ENCODE peak calls at places on chromosomes 2 and 18, in ten cellular contexts. R is A549; E is OCI-LY7; U is right cardiac atrium; H is tibial nerve; L is CD8-positive, alpha-beta memory T cell; A is stomach; K is cardiac muscle cell; J is fibroblast of pulmonary artery; I is heart right ventricle. C is an unnamed sample.

GRCh38 chr2:221283896-221284295 is 288.2 kb downstream of the EPHA4 start:
- DNase-seq in K (no peak), L (no peak), J (peak; percentile 7), H (no peak), A (no peak), U (no peak), I (no peak), E (no peak), R (no peak), C (no peak)

GRCh38 chr2:8611246-8611645 is 70.6 kb upstream of the ID2 start:
- DNase-seq in K (no peak), R (no peak), I (no peak), J (no peak), U (no peak), A (no peak), E (no peak), H (no peak), L (no peak), C (no peak)

GRCh38 chr2:22499082-22499844 is 885.7 kb upstream of the KLHL29 start:
- DNase-seq in U (peak; percentile 31), E (no peak), J (no peak), L (no peak), K (peak; percentile 15), H (peak; percentile 40), R (no peak), I (no peak), A (no peak), C (no peak)

GRCh38 chr2:98894331-98895000 is 41.6 kb downstream of the CRACDL start:
- DNase-seq in J (no peak), R (no peak), K (no peak), I (no peak), A (no peak), U (no peak), E (no peak), L (no peak), H (no peak), C (no peak)

GRCh38 chr2:182962641-182963040 is 75.6 kb downstream of the NCKAP1 start:
- DNase-seq in J (no peak), U (no peak), E (no peak), H (no peak), L (no peak), R (no peak), A (no peak), K (no peak), I (no peak), C (no peak)

GRCh38 chr2:86314125-86314524 is 23.3 kb downstream of the REEP1 start:
- DNase-seq in R (no peak), K (no peak), L (no peak), E (no peak), I (no peak), H (no peak), U (no peak), A (peak; percentile 5), J (no peak), C (no peak)

GRCh38 chr18:12976305-12976704 is 14.9 kb upstream of the CEP192 start:
- DNase-seq in L (no peak), E (no peak), U (no peak), H (no peak), I (no peak), R (no peak), A (no peak), K (no peak), J (no peak), C (no peak)

GRCh38 chr2:98757904-98758421 is 27.0 kb upstream of the MGAT4A start:
- DNase-seq in R (peak; percentile 34), U (peak; percentile 80), K (no peak), J (peak; percentile 93), A (peak; percentile 70), H (peak; percentile 74), E (peak; percentile 93), I (peak; percentile 43), L (peak; percentile 78), C (peak; percentile 86)

GRCh38 chr18:23479829-23480505 is 23.3 kb upstream of the RMC1 start:
- DNase-seq in I (no peak), R (no peak), L (no peak), E (peak; percentile 48), J (no peak), A (no peak), H (no peak), K (no peak), U (no peak), C (no peak)
- H3K4me3 ChIP-seq in I (no peak overlapping the region), R (no peak overlapping the region), L (no peak overlapping the region), E (no peak overlapping the region), J (no peak overlapping the region), A (no peak overlapping the region), H (no peak overlapping the region), K (no peak overlapping the region), U (no peak overlapping the region), C (no peak overlapping the region)

GRCh38 chr18:77106331-77106730 is 26.3 kb downstream of the MBP start:
- DNase-seq in R (no peak), K (no peak), H (no peak), U (peak; percentile 39), I (no peak), A (no peak), L (peak; percentile 89), J (peak; percentile 50), E (no peak), C (no peak)

GRCh38 chr18:77108821-77109692 is 23.5 kb downstream of the MBP start:
- DNase-seq in K (no peak), U (peak; percentile 18), R (no peak), H (no peak), A (no peak), J (no peak), L (no peak), E (no peak), I (no peak), C (no peak)

GRCh38 chr18:77107218-77107815 is 25.3 kb downstream of the MBP start:
- DNase-seq in R (no peak), U (peak; percentile 44), E (no peak), J (peak; percentile 57), H (no peak), K (no peak), I (no peak), L (no peak), A (no peak), C (no peak)

GRCh38 chr18:77110400-77110799 is 22.2 kb downstream of the MBP start:
- DNase-seq in L (no peak), E (no peak), H (no peak), A (no peak), I (no peak), U (peak; percentile 28), R (no peak), J (no peak), K (no peak), C (no peak)

DNA sequence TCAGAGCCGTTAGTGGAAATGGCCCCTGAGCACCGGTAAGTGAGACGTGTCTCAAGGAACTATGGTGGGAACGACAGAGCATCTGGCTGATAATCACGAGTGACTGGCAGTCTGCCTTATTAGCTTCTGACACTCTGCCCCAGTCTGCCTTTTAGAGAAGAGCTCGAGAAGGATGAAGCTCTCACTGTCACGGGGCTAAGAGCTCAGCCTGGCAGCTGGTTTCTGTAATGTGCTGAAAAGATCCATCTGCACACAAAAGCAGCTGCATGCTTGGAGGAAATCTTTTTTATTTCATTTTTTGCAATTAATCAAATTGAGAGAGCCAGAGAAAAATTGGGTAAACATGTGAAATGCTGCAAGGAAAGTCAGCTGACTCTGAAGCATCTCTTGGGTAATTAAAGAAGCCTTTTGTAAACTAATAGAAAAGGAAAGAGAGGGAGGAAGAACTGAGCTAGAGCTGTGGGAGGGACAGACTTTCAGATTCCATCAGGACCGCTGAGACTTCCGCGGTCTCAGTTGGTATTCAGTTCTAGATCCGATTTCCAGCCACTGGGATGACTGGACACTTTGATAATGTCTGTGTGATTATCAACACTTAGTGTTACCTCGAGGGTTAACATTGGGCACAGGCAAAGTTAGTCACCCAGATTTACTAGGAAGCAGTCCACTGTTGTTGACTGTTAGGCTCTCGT is 24.4 kb downstream of the MBP start:
- DNase-seq in K (no peak), H (peak; percentile 74), U (peak; percentile 59), E (peak; percentile 29), A (no peak), R (no peak), J (peak; percentile 88), I (no peak), L (no peak), C (peak; percentile 93)
- H3K4me3 ChIP-seq in K (no peak overlapping the region), H (peak overlapping the region; percentile 14), U (no peak overlapping the region), E (peak overlapping the region; percentile 8), A (no peak overlapping the region), R (no peak overlapping the region), J (peak overlapping the region; percentile 12), I (no peak overlapping the region), L (no peak overlapping the region), C (peak overlapping the region; percentile 21)

GRCh38 chr2:240561325-240561971 is 1.3 kb downstream of the DUSP28 start:
- DNase-seq in E (peak; percentile 43), H (no peak), K (no peak), J (peak; percentile 63), U (no peak), L (no peak), I (no peak), A (no peak), R (no peak), C (peak; percentile 59)

GRCh38 chr2:240564571-240565266 is 3.6 kb upstream of the RNPEPL1 start:
- DNase-seq in A (no peak), H (no peak), E (peak; percentile 43), R (no peak), K (no peak), L (peak; percentile 25), J (peak; percentile 57), I (no peak), U (peak; percentile 51), C (no peak)

GRCh38 chr2:240566203-240567136 is 1.8 kb upstream of the RNPEPL1 start:
- DNase-seq in K (peak; percentile 92), U (peak; percentile 98), E (peak; percentile 90), R (no peak), I (peak; percentile 95), A (peak; percentile 97), H (peak; percentile 88), J (peak; percentile 84), L (peak; percentile 91), C (peak; percentile 94)

GRCh38 chr2:240565267-240566202 is 2.7 kb upstream of the RNPEPL1 start:
- DNase-seq in A (peak; percentile 91), I (peak; percentile 80), L (peak; percentile 86), E (peak; percentile 80), H (no peak), J (peak; percentile 67), R (peak; percentile 60), K (peak; percentile 31), U (peak; percentile 92), C (peak; percentile 50)

DNA sequence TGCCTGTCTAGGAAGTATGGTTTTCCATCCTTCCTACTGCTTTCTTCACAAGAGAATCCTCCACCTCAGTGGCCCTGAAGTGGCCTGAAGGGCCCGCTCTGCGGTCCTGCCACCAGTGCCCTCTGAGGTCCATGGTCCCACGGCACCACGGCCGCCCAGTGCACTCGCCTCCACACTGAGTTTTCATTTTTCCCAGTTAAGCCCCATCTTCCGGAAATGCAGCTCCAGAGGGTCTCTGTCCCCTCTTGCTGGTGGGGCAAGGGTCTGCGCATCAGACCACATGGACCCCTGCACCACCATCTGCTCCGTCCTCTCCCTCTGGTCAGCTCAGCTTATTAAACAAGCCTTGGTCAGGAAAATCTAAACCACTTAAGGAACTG is 4.0 kb downstream of the DUSP28 start:
- DNase-seq in A (no peak), E (no peak), I (no peak), K (no peak), R (no peak), U (peak; percentile 36), J (no peak), L (no peak), H (no peak), C (no peak)
- H3K4me3 ChIP-seq in A (no peak overlapping the region), E (no peak overlapping the region), I (no peak overlapping the region), K (no peak overlapping the region), R (no peak overlapping the region), U (no peak overlapping the region), J (no peak overlapping the region), L (peak overlapping the region; percentile 96), H (no peak overlapping the region), C (no peak overlapping the region)

DNA sequence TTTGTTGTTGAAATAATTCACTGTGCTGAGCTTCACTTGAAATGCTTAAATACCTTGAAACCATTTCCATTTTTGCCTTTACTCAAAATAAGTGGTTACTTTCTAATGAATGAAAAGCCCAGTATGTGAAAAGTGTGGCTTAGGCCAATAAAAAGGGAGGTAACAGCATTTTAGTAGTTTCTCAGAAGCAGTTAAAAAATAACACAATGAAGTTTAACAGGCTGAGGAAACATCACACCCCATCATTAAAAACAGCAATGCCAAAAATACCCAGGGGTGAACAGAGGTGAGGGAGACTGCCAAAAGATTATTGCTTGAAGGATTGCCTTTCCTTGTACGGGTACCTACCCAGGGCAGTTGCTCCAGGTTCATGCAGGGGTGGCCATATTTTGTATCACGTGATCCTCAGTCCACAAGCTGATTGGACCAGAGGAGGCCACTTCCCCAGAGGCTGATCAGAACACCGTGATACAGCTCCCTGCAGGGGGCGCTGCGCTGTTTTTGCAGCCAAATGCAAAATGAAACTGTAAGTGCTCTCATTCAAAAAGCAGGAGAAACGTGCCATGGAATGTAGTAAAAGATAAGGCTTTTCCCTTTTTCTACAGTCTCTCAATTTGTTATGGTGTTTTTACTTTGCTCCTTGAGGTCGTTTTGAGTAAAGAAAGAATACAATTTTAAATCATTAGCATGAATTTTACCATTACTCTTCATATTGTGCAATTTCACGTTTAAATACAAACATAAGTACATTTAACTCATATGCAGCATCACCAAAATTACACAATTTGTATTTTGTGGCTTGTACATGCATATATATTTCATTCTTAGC is 70.2 kb upstream of the SH3BP4 start:
- DNase-seq in R (peak; percentile 94), J (peak; percentile 96), A (peak; percentile 88), K (peak; percentile 89), L (peak; percentile 5), I (peak; percentile 79), H (peak; percentile 64), E (peak; percentile 64), U (peak; percentile 95), C (peak; percentile 48)
- H3K4me3 ChIP-seq in R (no peak overlapping the region), J (peak overlapping the region; percentile 8), A (peak overlapping the region; percentile 7), K (no peak overlapping the region), L (no peak overlapping the region), I (no peak overlapping the region), H (no peak overlapping the region), E (no peak overlapping the region), U (peak overlapping the region; percentile 30), C (no peak overlapping the region)

C was measured in foreskin fibroblast.